ENCODE peak calls at places on chromosomes 4 and X, in nine cellular contexts. A is AG10803, F is tibial artery, H is fibroblast of mammary gland, Q is cardiac fibroblast, U is MM.1S, B is GM12878, M is HFF-Myc, C is right atrium auricular region. V is an unnamed sample.
A peak's percentile ranks its signal among the peaks of the same experiment; 100 is the strongest.

GRCh38 chr4:48792348-48793006 is 12.4 kb upstream of the FRYL start:
- DNase-seq in U (no peak), M (no peak), Q (peak; percentile 59), F (no peak), B (no peak), H (no peak), C (no peak), A (no peak), V (no peak)

GRCh38 chr4:153087671-153088194 is 116.5 kb upstream of the TRIM2 start:
- DNase-seq in F (no peak), M (no peak), A (no peak), H (no peak), U (no peak), C (no peak), Q (no peak), B (no peak), V (no peak)

GRCh38 chrX:124530803-124531202 is 184.4 kb downstream of the SH2D1A start:
- DNase-seq in M (no peak), B (no peak), U (no peak), H (no peak), A (no peak), C (no peak), F (no peak), Q (no peak), V (no peak)

GRCh38 chr4:8835521-8836365 is 35.9 kb downstream of the HMX1 start:
- DNase-seq in M (no peak), A (no peak), U (no peak), C (peak; percentile 36), F (peak; percentile 27), H (no peak), B (no peak), Q (no peak), V (no peak)

GRCh38 chr4:53997901-53998300 is 66.5 kb downstream of the CHIC2 start:
- DNase-seq in M (no peak), F (no peak), A (no peak), U (no peak), B (no peak), C (no peak), H (no peak), Q (no peak), V (no peak)

GRCh38 chr4:123433976-123434375 is 37.4 kb downstream of the SPRY1 start:
- DNase-seq in H (no peak), Q (no peak), C (no peak), A (no peak), B (no peak), M (no peak), F (no peak), U (no peak), V (no peak)

GRCh38 chrX:23980063-23980462 is 46.9 kb downstream of the KLHL15 start:
- DNase-seq in A (no peak), U (no peak), Q (no peak), B (no peak), F (no peak), H (peak; percentile 6), C (no peak), M (no peak), V (no peak)

GRCh38 chr4:140233811-140234696 is 80.1 kb upstream of the MAML3 start:
- DNase-seq in C (no peak), U (no peak), Q (peak; percentile 54), H (peak; percentile 87), M (no peak), B (no peak), F (no peak), A (peak; percentile 68), V (peak; percentile 82)

GRCh38 chr4:23135792-23136645 is 443.3 kb downstream of the GBA3 start:
- DNase-seq in Q (peak; percentile 59), M (peak; percentile 12), A (peak; percentile 30), B (no peak), C (no peak), U (peak; percentile 49), H (peak; percentile 42), F (no peak), V (peak; percentile 70)

GRCh38 chr4:30269850-30270249 is 450.3 kb upstream of the PCDH7 start:
- DNase-seq in A (no peak), Q (no peak), U (no peak), C (no peak), B (no peak), H (no peak), M (no peak), F (no peak), V (no peak)
- TF ChIP-seq CTCF in A (no peak), Q (peak; percentile 13), U (no peak), C (no peak), B (no peak), H (no peak), M (no peak), F (no peak), V (peak; percentile 21)

GRCh38 chr4:80336582-80336981 is 1.1 kb downstream of the CFAP299 start:
- DNase-seq in C (no peak), U (peak; percentile 31), A (peak; percentile 25), M (peak; percentile 4), B (no peak), Q (peak; percentile 45), F (no peak), H (peak; percentile 42), V (peak; percentile 47)
- H3K4me3 ChIP-seq in C (peak overlapping the region; percentile 47), U (peak overlapping the region; percentile 75), A (no peak overlapping the region), M (peak overlapping the region; percentile 66), B (no peak overlapping the region), Q (no peak overlapping the region), F (no peak overlapping the region), H (no peak overlapping the region), V (peak overlapping the region; percentile 77)

DNA sequence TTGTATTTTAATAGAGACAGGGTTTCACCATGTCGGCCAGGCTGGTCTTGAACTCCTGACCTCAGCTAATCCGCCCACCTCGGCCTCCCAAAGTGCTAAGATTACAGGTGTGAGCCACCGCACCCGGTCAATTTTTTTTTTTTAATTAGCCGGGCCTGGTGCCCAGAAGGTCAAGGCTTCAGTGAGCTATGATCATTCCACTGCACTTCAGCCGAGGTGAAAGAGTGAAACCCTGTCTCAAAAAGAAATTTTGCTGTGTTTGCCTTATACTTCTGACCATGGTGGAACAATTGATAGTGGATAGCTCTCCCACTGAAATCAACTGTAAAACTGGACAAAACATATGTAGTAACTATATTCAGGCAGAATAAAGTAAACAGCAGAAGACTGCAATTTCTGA is 24.0 kb upstream of the SMIM14 start:
- DNase-seq in A (no peak), F (no peak), M (no peak), B (no peak), U (no peak), H (no peak), C (no peak), Q (no peak), V (no peak)
- TF ChIP-seq CTCF in A (no peak), F (no peak), M (no peak), B (no peak), U (no peak), H (no peak), C (no peak), Q (no peak), V (no peak)

DNA sequence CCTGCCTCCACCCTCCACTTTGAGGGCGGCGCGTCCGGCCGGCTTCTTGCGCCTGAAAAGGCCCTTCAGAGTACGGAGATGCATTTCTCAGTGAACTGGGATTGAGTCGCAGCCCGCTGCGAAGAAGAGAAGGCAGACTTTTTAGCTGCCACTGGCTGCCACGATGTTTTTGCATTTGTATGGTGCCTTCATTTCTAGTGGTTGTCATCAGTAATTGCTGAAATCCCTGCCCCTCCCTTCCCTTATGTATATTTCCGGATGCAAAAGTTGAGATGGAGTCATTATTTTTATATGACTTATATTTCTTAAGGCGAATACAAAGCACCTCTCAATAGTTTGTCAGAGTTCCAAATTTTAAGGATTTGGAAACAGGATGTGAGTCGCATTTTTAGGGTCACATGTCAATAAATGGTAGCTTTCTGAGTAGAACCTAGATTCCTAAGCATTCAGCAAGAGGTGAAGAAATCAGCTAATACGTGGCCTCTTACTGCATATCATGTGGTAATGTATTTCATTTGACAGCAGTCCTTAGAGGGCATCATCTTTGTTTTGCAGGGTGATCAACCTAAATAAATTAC is 652 bp downstream of the ATP6AP2 start:
- DNase-seq in C (no peak), Q (peak; percentile 28), M (no peak), B (no peak), H (peak; percentile 50), U (peak; percentile 11), A (peak; percentile 47), F (no peak), V (peak; percentile 3)
- H3K4me3 ChIP-seq in C (peak overlapping the region; percentile 63), Q (peak overlapping the region; percentile 65), M (peak overlapping the region; percentile 59), B (peak overlapping the region; percentile 55), H (peak overlapping the region; percentile 76), U (peak overlapping the region; percentile 58), A (peak overlapping the region; percentile 84), F (peak overlapping the region; percentile 93), V (peak overlapping the region; percentile 72)

V was measured in astrocyte of the spinal cord.